ENCODE peak calls at places on chromosomes 6 and 20, in nine cellular contexts. One of them, this sample, is unnamed.

GRCh38 chr6:3282461-3283236 is 23.9 kb downstream of the PSMG4 start:
- DNase-seq in HFFc6: no peak
- DNase-seq in left lung: peak; percentile 26
- DNase-seq in AG09309: no peak
- DNase-seq in suprapubic skin: peak; percentile 33
- DNase-seq in uterus: peak; percentile 63
- DNase-seq in AG10803: no peak
- DNase-seq in Calu3: no peak
- DNase-seq in astrocyte of the spinal cord: no peak
- DNase-seq in this sample: no peak

GRCh38 chr6:153150767-153151440 is 19.8 kb upstream of the RGS17 start:
- DNase-seq in HFFc6: no peak
- DNase-seq in left lung: no peak
- DNase-seq in AG09309: no peak
- DNase-seq in suprapubic skin: no peak
- DNase-seq in uterus: no peak
- DNase-seq in AG10803: no peak
- DNase-seq in Calu3: no peak
- DNase-seq in astrocyte of the spinal cord: no peak
- DNase-seq in this sample: no peak

GRCh38 chr6:37691904-37692806 is 5.5 kb downstream of the MDGA1 start:
- DNase-seq in HFFc6: peak; percentile 39
- DNase-seq in left lung: peak; percentile 54
- DNase-seq in AG09309: no peak
- DNase-seq in suprapubic skin: peak; percentile 73
- DNase-seq in uterus: peak; percentile 75
- DNase-seq in AG10803: peak; percentile 55
- DNase-seq in Calu3: peak; percentile 88
- DNase-seq in astrocyte of the spinal cord: peak; percentile 63
- DNase-seq in this sample: peak; percentile 60

GRCh38 chr20:6768228-6769185 is 1.0 kb downstream of the BMP2 start:
- DNase-seq in HFFc6: no peak
- DNase-seq in left lung: peak; percentile 40
- DNase-seq in AG09309: no peak
- DNase-seq in suprapubic skin: peak; percentile 69
- DNase-seq in uterus: peak; percentile 19
- DNase-seq in AG10803: no peak
- DNase-seq in Calu3: peak; percentile 24
- DNase-seq in astrocyte of the spinal cord: peak; percentile 46
- DNase-seq in this sample: no peak

GRCh38 chr6:111657146-111657545 is 51.5 kb upstream of the TRAF3IP2 start:
- DNase-seq in HFFc6: peak; percentile 82
- DNase-seq in left lung: no peak
- DNase-seq in AG09309: peak; percentile 21
- DNase-seq in suprapubic skin: no peak
- DNase-seq in uterus: no peak
- DNase-seq in AG10803: peak; percentile 89
- DNase-seq in Calu3: no peak
- DNase-seq in astrocyte of the spinal cord: peak; percentile 46
- DNase-seq in this sample: peak; percentile 88

GRCh38 chr20:11041396-11041795 is 367.6 kb upstream of the JAG1 start:
- DNase-seq in HFFc6: no peak
- DNase-seq in left lung: no peak
- DNase-seq in AG09309: no peak
- DNase-seq in suprapubic skin: no peak
- DNase-seq in uterus: no peak
- DNase-seq in AG10803: no peak
- DNase-seq in Calu3: no peak
- DNase-seq in astrocyte of the spinal cord: no peak
- DNase-seq in this sample: peak; percentile 0

GRCh38 chr6:156579564-156579963 is 197.6 kb upstream of the ARID1B start:
- DNase-seq in HFFc6: no peak
- DNase-seq in left lung: no peak
- DNase-seq in AG09309: no peak
- DNase-seq in suprapubic skin: no peak
- DNase-seq in uterus: no peak
- DNase-seq in AG10803: no peak
- DNase-seq in Calu3: no peak
- DNase-seq in astrocyte of the spinal cord: no peak
- DNase-seq in this sample: no peak

GRCh38 chr6:143232849-143233248 is 172.2 kb downstream of the AIG1 start:
- DNase-seq in HFFc6: no peak
- DNase-seq in left lung: no peak
- DNase-seq in AG09309: no peak
- DNase-seq in suprapubic skin: no peak
- DNase-seq in uterus: no peak
- DNase-seq in AG10803: peak; percentile 28
- DNase-seq in Calu3: peak; percentile 39
- DNase-seq in astrocyte of the spinal cord: no peak
- DNase-seq in this sample: peak; percentile 54

GRCh38 chr20:33660685-33661058 is 1.5 kb upstream of the C20orf144 start:
- DNase-seq in HFFc6: no peak
- DNase-seq in left lung: no peak
- DNase-seq in AG09309: no peak
- DNase-seq in suprapubic skin: no peak
- DNase-seq in uterus: no peak
- DNase-seq in AG10803: no peak
- DNase-seq in Calu3: no peak
- DNase-seq in astrocyte of the spinal cord: no peak
- DNase-seq in this sample: no peak

GRCh38 chr20:33662172-33662571 is at the start of gene C20orf144:
- DNase-seq in HFFc6: no peak
- DNase-seq in left lung: no peak
- DNase-seq in AG09309: no peak
- DNase-seq in suprapubic skin: no peak
- DNase-seq in uterus: peak; percentile 18
- DNase-seq in AG10803: no peak
- DNase-seq in Calu3: no peak
- DNase-seq in astrocyte of the spinal cord: no peak
- DNase-seq in this sample: no peak

GRCh38 chr20:33664085-33664761 is 2.1 kb downstream of the C20orf144 start:
- DNase-seq in HFFc6: no peak
- DNase-seq in left lung: no peak
- DNase-seq in AG09309: no peak
- DNase-seq in suprapubic skin: no peak
- DNase-seq in uterus: no peak
- DNase-seq in AG10803: no peak
- DNase-seq in Calu3: no peak
- DNase-seq in astrocyte of the spinal cord: no peak
- DNase-seq in this sample: no peak

GRCh38 chr20:33664762-33665144 is 2.0 kb upstream of the ACTL10 start:
- DNase-seq in HFFc6: no peak
- DNase-seq in left lung: no peak
- DNase-seq in AG09309: no peak
- DNase-seq in suprapubic skin: no peak
- DNase-seq in uterus: peak; percentile 16
- DNase-seq in AG10803: no peak
- DNase-seq in Calu3: no peak
- DNase-seq in astrocyte of the spinal cord: no peak
- DNase-seq in this sample: peak; percentile 28

DNA sequence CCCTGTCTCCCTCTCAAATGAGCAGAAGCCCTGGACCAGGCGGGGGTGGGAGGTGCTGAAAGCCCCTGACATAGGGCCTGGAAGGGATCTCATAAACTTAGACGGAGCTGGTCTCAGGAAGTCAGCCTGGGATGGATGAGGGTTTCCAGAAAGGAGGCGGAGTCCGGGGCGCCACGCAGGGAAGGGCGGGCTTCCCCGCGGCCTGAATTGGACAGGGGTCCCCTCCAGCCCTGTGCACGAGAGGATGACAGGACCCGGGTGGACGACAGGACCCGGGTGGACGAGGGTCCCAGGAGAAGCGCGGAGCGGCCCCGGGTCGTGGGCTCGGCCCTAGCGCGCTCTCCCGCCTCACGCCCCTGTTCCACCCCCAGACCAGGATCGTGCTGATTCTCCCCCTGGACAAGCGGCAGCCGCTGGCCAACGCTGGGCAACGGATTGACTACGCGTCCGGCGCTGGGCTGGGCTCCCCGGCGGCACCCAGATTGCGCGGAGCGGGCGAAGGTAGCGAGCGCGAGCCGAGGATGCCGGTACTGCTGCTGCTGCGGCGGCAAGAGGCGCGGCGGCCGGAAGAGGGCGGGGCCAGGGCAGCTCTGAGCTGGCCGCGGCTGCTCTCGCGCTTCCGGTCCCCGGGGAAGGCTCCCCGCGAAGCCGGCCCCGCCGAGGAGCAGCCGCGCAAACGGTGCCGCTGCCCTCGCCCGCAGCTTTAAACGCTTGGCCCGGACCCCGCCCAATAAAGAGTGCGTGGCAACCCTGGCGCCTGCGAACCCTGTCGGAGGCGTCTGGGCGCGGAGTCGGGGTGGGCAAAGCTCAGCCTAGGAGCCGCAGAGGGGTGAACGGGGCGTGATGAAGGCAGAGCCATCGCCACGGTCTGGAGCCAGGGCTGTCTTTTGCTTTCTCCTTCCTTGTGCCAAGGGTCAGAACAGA is 1.3 kb downstream of the C20orf144 start:
- DNase-seq in HFFc6: peak; percentile 54
- DNase-seq in left lung: peak; percentile 89
- DNase-seq in AG09309: no peak
- DNase-seq in suprapubic skin: no peak
- DNase-seq in uterus: peak; percentile 80
- DNase-seq in AG10803: peak; percentile 71
- DNase-seq in Calu3: peak; percentile 92
- DNase-seq in astrocyte of the spinal cord: peak; percentile 66
- DNase-seq in this sample: peak; percentile 48
- TF ChIP-seq CTCF in HFFc6: peak; percentile 23
- TF ChIP-seq CTCF in left lung: no peak
- TF ChIP-seq CTCF in AG09309: no peak
- TF ChIP-seq CTCF in suprapubic skin: no peak
- TF ChIP-seq CTCF in uterus: no peak
- TF ChIP-seq CTCF in AG10803: no peak
- TF ChIP-seq CTCF in Calu3: no peak
- TF ChIP-seq CTCF in astrocyte of the spinal cord: no peak
- TF ChIP-seq CTCF in this sample: no peak

DNA sequence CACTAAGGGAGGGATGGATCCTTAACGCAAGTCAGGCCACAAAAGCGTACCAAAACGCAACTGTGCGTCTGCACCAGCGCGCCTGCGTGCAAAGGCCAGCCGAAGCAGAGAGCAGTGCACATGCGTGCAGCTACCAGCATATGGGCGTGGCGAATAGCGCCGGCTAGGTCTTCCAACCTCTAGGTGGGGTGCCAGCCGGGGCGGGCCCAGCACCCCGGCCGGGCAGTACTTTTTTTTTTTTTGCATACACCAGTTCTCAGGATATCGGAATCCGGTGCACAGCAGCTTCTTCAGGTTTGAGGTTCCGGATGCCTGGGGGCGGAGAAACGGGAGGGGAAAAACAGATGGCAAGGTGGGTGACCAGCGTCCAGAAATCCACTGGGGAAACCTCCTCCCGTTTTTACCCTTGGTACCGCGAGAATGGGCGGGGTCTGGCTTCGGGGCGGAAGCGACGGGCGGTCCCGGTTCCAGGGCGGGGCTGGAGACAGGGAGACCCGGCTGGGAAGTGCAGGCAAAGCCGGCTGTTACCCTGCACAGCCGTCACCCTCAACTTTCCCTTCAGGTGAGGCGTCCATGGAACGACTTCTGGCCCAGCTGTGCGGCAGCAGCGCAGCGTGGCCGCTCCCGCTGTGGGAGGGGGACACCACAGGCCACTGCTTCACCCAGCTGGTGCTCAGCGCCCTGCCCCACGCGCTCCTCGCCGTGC is at the start of gene ABCC10:
- DNase-seq in HFFc6: peak; percentile 92
- DNase-seq in left lung: peak; percentile 96
- DNase-seq in AG09309: peak; percentile 80
- DNase-seq in suprapubic skin: peak; percentile 97
- DNase-seq in uterus: peak; percentile 94
- DNase-seq in AG10803: peak; percentile 92
- DNase-seq in Calu3: peak; percentile 99
- DNase-seq in astrocyte of the spinal cord: peak; percentile 97
- DNase-seq in this sample: peak; percentile 98
- TF ChIP-seq CTCF in HFFc6: peak; percentile 70
- TF ChIP-seq CTCF in left lung: peak; percentile 26
- TF ChIP-seq CTCF in AG09309: peak; percentile 49
- TF ChIP-seq CTCF in suprapubic skin: peak; percentile 51
- TF ChIP-seq CTCF in uterus: peak; percentile 49
- TF ChIP-seq CTCF in AG10803: peak; percentile 45
- TF ChIP-seq CTCF in Calu3: peak; percentile 46
- TF ChIP-seq CTCF in astrocyte of the spinal cord: peak; percentile 54
- TF ChIP-seq CTCF in this sample: peak; percentile 37

DNA sequence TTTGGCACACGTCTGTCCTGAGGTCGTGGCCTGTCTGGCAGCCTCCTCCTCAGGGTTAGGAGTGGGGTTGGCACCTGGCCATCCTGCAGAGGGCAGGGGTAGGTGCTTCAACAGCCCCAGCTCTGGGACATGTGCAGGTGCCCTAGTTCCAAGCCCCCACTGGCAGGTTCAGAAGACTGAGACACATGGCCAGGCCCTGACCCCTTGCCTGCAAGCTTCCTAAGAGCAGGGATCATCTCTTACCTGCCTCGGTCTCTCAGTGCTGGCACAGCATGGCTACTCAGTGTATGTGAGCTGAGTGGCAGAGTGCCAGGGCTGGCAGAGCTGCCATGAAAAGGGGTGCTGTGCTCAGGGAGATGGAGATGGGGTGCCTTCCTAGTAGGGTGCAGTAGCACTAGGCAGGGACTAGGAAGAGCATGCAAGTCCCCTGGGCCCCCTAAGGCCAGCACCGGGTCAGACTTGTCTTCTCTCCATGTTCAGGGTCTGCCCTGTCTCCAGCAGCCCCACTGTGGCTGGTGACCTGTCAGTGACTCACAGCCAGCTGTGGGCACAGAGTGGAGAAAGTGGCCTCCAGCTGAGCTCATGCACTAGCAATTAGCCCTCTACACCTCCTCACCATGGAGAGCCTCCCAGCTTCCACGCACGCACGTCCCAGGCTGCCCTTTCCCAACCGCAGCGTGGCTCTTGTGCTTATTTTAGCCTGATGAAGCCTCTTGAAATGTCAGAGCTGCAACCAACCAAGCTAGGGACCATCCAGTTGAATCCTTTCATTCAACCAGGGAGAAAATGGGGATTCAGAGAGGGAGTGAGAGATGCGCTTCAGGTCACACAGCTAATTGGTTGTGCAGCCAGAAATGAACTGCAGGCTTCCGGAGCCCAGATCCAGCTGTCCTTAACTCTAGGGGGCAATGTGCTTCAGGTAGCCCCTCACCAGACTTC is 116.6 kb downstream of the MRPL14 start:
- DNase-seq in HFFc6: peak; percentile 98
- DNase-seq in left lung: no peak
- DNase-seq in AG09309: peak; percentile 96
- DNase-seq in suprapubic skin: peak; percentile 48
- DNase-seq in uterus: peak; percentile 19
- DNase-seq in AG10803: peak; percentile 98
- DNase-seq in Calu3: peak; percentile 74
- DNase-seq in astrocyte of the spinal cord: peak; percentile 97
- DNase-seq in this sample: peak; percentile 99
- TF ChIP-seq CTCF in HFFc6: peak; percentile 33
- TF ChIP-seq CTCF in left lung: no peak
- TF ChIP-seq CTCF in AG09309: no peak
- TF ChIP-seq CTCF in suprapubic skin: no peak
- TF ChIP-seq CTCF in uterus: no peak
- TF ChIP-seq CTCF in AG10803: no peak
- TF ChIP-seq CTCF in Calu3: no peak
- TF ChIP-seq CTCF in astrocyte of the spinal cord: no peak
- TF ChIP-seq CTCF in this sample: no peak

DNA sequence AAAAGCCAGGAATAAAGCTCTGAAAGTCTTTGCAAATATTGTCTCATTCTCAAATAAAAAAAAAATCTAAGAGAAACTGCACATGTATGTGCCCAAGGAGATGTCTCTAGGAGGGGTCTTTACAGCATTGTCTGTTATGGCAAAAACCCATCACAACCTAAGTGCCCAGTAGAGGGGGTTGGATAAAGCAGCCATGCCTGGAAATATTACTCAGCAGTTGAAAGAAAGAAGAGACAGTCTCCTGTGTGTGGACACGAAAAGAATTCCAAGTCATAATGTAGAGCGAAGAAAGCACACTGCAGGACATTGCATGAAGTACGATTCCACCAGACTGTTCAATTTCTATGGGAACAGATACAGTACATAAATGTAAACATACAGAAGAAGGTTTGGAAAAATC is 7.3 kb upstream of the TGM2 start:
- DNase-seq in HFFc6: no peak
- DNase-seq in left lung: no peak
- DNase-seq in AG09309: no peak
- DNase-seq in suprapubic skin: no peak
- DNase-seq in uterus: no peak
- DNase-seq in AG10803: peak; percentile 30
- DNase-seq in Calu3: no peak
- DNase-seq in astrocyte of the spinal cord: peak; percentile 69
- DNase-seq in this sample: no peak
- TF ChIP-seq CTCF in HFFc6: peak; percentile 64
- TF ChIP-seq CTCF in left lung: no peak
- TF ChIP-seq CTCF in AG09309: peak; percentile 33
- TF ChIP-seq CTCF in suprapubic skin: no peak
- TF ChIP-seq CTCF in uterus: no peak
- TF ChIP-seq CTCF in AG10803: peak; percentile 45
- TF ChIP-seq CTCF in Calu3: peak; percentile 45
- TF ChIP-seq CTCF in astrocyte of the spinal cord: peak; percentile 64
- TF ChIP-seq CTCF in this sample: peak; percentile 30

This sample was measured in fibroblast of mammary gland.